ENCODE peak calls at places on chromosomes 5 and 9, in five cellular contexts. Z is ovary, W is LNCaP clone FGC, A is upper lobe of right lung, V is GM12864. H is an unnamed sample.

GRCh38 chr5:13814293-13814692 is 130.2 kb downstream of the DNAH5 start:
- DNase-seq in Z (no peak), W (no peak), A (no peak), V (no peak), H (peak)

GRCh38 chr5:173786296-173787187 is 101.6 kb upstream of the CPEB4 start:
- DNase-seq in Z (no peak), W (no peak), A (no peak), V (peak), H (no peak)

GRCh38 chr5:159588930-159589329 is 258.6 kb upstream of the IL12B start:
- DNase-seq in Z (no peak), W (no peak), A (no peak), V (no peak), H (no peak)

GRCh38 chr9:136122425-136123383 is 4.0 kb upstream of the TMEM250 start:
- DNase-seq in Z (peak), W (no peak), A (peak), V (no peak), H (peak)

GRCh38 chr5:143247134-143247815 is 156.2 kb downstream of the NR3C1 start:
- DNase-seq in Z (no peak), W (no peak), A (no peak), V (no peak), H (no peak)

GRCh38 chr5:13831236-13831810 is 113.2 kb downstream of the DNAH5 start:
- DNase-seq in Z (no peak), W (no peak), A (no peak), V (no peak), H (peak)

GRCh38 chr5:176180339-176180738 is 57.9 kb upstream of the SIMC1 start:
- DNase-seq in Z (no peak), W (no peak), A (no peak), V (no peak), H (no peak)

GRCh38 chr9:117672397-117672796 is 31.8 kb upstream of the TLR4 start:
- DNase-seq in Z (no peak), W (no peak), A (no peak), V (no peak), H (peak)

GRCh38 chr9:96874201-96874785 is 20.0 kb upstream of the ZNF782 start:
- DNase-seq in Z (no peak), W (no peak), A (no peak), V (no peak), H (no peak)

GRCh38 chr5:29758986-29759421 is 1434.5 kb upstream of the CDH6 start:
- DNase-seq in Z (no peak), W (no peak), A (no peak), V (no peak), H (no peak)

GRCh38 chr5:95842955-95843544 is 20.5 kb upstream of the GLRX start:
- DNase-seq in Z (no peak), W (peak), A (peak), V (no peak), H (peak)

GRCh38 chr9:128712451-128713410 is 10.4 kb downstream of the PKN3 start:
- DNase-seq in Z (peak), W (no peak), A (peak), V (no peak), H (no peak)

GRCh38 chr5:122498163-122498562 is 186.1 kb downstream of the SNCAIP start:
- DNase-seq in Z (peak), W (no peak), A (no peak), V (no peak), H (no peak)
- TF ChIP-seq CTCF in Z (peak), W (peak), A (peak), V (peak), H (peak)

DNA sequence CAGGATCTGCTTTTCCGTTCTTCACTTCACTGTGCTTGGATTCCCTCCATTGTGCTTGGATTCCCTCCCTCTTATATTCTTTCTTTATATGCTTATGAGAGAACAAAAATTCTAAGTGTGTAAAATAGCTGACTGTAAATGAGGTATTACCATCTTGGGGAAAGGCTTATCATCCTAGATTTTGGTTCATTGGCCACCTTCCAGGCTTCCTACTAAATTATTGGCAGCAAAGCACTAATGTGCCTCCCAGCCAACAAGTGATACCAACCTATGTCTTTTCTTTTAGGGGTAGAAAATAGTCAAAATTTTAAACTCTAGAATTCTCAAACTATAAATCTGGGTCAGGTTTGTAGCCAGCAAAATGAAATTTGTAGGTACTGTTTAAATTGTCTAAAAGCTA is 52.7 kb downstream of the NDUFAF2 start:
- DNase-seq in Z (no peak), W (no peak), A (no peak), V (no peak), H (no peak)
- H3K4me3 ChIP-seq in Z (no peak), W (no peak), A (no peak), V (no peak), H (no peak)

GRCh38 chr9:34187891-34188240 is 9.0 kb downstream of the UBAP1 start:
- DNase-seq in Z (no peak), W (no peak), A (no peak), V (no peak), H (no peak)

GRCh38 chr9:34195143-34195542 is 16.3 kb downstream of the UBAP1 start:
- DNase-seq in Z (no peak), W (no peak), A (no peak), V (no peak), H (no peak)

GRCh38 chr9:34185778-34186551 is 7.1 kb downstream of the UBAP1 start:
- DNase-seq in Z (no peak), W (peak), A (no peak), V (no peak), H (peak)

GRCh38 chr9:34190996-34191892 is 12.4 kb downstream of the UBAP1 start:
- DNase-seq in Z (no peak), W (peak), A (no peak), V (no peak), H (peak)
- TF ChIP-seq CTCF in Z (no peak), W (peak), A (peak), V (peak), H (peak)

DNA sequence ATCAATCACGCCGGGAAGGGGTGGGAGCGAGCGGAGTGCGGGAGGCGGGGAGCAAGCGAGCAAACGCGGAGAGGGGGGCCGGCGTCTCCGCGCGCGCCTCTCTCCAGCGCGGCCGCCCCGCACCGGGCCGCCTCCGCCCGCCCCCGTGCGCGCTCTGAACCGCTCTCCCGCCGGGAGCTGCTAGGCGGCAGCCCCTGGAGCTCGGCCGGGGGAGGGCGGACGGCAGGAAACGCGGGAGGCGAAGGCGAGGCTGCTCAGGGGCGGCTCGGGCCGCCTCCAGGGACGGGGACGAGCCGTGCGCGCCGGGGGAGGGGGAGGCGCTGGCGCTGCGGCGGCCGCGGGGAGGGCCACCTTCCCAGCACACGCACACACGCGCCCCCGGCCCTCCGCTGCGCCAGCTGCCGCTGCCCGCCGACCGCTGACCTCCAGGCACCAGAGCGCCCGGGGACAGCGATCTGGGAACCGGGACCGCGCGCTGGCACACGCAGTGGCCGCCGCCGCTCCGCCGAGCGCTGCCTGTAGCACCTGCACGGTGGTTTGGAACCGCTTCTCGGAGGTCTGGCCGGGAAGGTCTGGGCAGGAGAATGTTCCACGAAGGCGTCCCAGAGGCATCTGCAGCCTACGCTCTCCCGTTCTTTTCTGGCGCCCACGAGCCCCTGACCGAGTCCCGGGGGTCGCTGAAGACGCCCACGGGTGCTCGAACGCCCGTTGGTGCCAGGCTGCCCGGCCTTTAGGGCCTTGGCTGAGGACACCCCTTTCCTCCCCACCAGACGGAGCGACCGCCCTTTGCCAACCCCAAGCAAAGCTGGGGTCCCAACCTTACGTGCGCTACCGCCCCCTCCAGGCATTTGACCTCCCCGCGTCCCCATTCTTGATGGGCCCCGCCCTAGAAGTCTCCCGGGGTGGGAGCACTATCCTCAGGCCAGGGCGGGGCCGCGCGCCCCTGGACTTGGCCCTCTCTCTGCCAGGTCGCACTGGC is at the start of gene GABBR2:
- DNase-seq in Z (no peak), W (no peak), A (no peak), V (no peak), H (no peak)
- H3K4me3 ChIP-seq in Z (no peak), W (no peak), A (no peak), V (no peak), H (no peak)

GRCh38 chr5:137822983-137823382 is 44.7 kb upstream of the MYOT start:
- DNase-seq in Z (no peak), W (no peak), A (no peak), V (no peak), H (no peak)

GRCh38 chr5:137825165-137825564 is 42.5 kb upstream of the MYOT start:
- DNase-seq in Z (no peak), W (no peak), A (no peak), V (no peak), H (no peak)

GRCh38 chr5:137819768-137820167 is 47.9 kb upstream of the MYOT start:
- DNase-seq in Z (no peak), W (no peak), A (no peak), V (no peak), H (no peak)

GRCh38 chr5:137826067-137826466 is 41.6 kb upstream of the MYOT start:
- DNase-seq in Z (no peak), W (no peak), A (no peak), V (no peak), H (no peak)

GRCh38 chr5:137822158-137822764 is 45.4 kb upstream of the MYOT start:
- DNase-seq in Z (no peak), W (peak), A (no peak), V (no peak), H (peak)
- TF ChIP-seq CTCF in Z (no peak), W (peak), A (peak), V (peak), H (peak)

GRCh38 chr9:137168575-137168906 is 1.3 kb downstream of the LRRC26 start:
- DNase-seq in Z (no peak), W (no peak), A (no peak), V (no peak), H (no peak)

GRCh38 chr9:137170486-137171148 is 766 bp upstream of the LRRC26 start:
- DNase-seq in Z (no peak), W (no peak), A (no peak), V (no peak), H (no peak)

GRCh38 chr9:137169764-137170460 is at the start of gene LRRC26:
- DNase-seq in Z (no peak), W (peak), A (no peak), V (no peak), H (no peak)

GRCh38 chr9:137167752-137168574 is 1.9 kb downstream of the LRRC26 start:
- DNase-seq in Z (no peak), W (peak), A (no peak), V (no peak), H (no peak)

DNA sequence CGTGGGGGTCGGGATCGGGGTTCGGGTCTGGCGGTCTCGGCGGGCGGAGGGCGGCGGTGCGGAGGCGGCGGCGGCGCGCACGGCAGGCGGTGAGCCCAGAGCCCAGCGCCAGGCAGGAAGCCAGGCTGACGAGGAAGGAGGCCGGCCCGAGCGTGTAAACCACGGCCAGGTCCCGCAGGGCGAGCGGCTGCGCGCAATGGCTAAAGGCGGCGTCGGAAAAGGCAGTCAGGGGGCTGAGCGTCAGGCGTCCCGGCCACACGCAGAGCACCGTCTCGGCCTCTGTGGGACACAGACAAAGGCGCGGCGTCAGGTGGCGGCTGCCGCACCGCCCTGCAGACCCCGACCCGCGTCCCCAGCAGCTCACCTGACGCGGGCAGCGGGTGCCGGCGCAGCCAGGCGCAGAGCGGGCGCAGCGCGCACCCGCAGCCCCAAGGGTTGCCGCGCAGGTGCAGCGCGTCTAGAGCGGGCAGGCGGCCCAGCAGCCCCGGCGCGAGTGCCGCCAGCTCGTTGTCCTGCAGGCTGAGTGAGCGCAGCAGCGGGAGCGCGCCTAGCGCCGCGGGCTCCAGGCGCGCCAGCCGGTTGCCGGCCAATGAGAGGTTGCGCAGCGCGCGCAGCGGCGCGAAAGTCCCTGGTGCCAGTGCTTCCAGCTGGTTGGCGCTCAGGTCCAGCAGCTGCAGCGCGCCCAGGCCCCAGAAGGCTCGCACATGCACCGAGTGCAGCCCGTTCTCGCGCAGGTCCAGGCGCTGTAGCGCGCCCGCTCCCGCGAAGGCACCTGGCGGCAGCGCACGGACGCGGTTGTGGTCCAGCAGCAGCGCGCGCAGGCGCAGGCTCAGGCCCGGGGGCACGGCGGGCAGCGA is 716 bp downstream of the LRRC26 start:
- DNase-seq in Z (no peak), W (peak), A (no peak), V (no peak), H (peak)
- H3K4me3 ChIP-seq in Z (peak), W (peak), A (peak), V (peak), H (no peak)

GRCh38 chr5:33592245-33592644 is 151.5 kb downstream of the TARS1 start:
- DNase-seq in Z (no peak), W (no peak), A (no peak), V (no peak), H (no peak)

GRCh38 chr5:33583332-33583731 is 142.6 kb downstream of the TARS1 start:
- DNase-seq in Z (no peak), W (no peak), A (no peak), V (no peak), H (no peak)

GRCh38 chr5:33594006-33594405 is 153.2 kb downstream of the TARS1 start:
- DNase-seq in Z (no peak), W (no peak), A (no peak), V (no peak), H (no peak)

DNA sequence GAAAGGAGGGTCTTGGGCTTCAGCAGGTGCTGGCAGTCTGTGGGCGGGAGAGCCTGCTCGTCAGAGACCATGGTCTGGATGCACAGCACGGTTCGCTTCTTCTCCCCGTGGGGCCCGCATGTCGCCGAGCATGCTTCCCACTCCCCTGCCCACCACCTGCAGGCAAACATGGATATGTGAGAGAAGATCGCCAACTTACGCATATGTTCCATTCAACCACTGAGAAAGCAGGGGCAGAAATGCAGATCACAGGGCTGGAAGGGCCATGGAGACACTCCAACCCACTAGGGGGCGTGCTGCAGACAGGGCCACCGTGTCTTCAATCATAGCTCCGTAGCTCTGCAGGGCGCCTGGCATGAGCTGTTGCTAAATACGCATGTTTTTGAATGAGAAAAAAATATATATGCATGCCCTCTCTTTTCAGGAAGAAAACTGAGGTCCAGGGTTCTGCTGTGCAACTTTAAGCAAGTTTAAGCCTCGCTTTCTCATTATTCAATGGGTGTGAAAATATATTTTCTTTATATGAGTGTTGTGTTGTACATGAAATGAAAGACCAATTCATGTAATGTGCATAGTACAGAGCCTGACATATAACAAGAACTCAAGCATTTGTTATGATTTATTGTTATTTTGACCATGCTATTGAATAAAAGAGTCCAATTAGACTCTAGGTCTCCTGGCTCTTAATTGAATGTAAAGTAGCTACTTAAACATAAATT is 148.0 kb downstream of the TARS1 start:
- DNase-seq in Z (no peak), W (no peak), A (no peak), V (peak), H (no peak)
- TF ChIP-seq CTCF in Z (no peak), W (peak), A (peak), V (peak), H (peak)

H was measured in astrocyte of the spinal cord.